ENCODE peak calls at places on chromosomes 13 and 19, in seven cellular contexts. One of them, this sample, is unnamed.

GRCh38 chr13:95509521-95510315 is 42.8 kb upstream of the CLDN10 start:
- DNase-seq in neural crest cell: no peak
- DNase-seq in lower leg skin: no peak
- DNase-seq in CD8-positive, alpha-beta memory T cell: no peak
- DNase-seq in occipital lobe: no peak
- DNase-seq in activated naive CD4-positive, alpha-beta T cell treated with anti-CD3 and anti-CD28 coated beads for 36 hours: no peak
- DNase-seq in mucosa of gallbladder: no peak
- DNase-seq in this sample: no peak

GRCh38 chr19:28213476-28214082 is 999.4 kb downstream of the UQCRFS1 start:
- DNase-seq in neural crest cell: no peak
- DNase-seq in lower leg skin: no peak
- DNase-seq in CD8-positive, alpha-beta memory T cell: no peak
- DNase-seq in occipital lobe: no peak
- DNase-seq in activated naive CD4-positive, alpha-beta T cell treated with anti-CD3 and anti-CD28 coated beads for 36 hours: no peak
- DNase-seq in mucosa of gallbladder: no peak
- DNase-seq in this sample: no peak

GRCh38 chr13:27794075-27794691 is 1.9 kb downstream of the GSX1 start:
- DNase-seq in neural crest cell: no peak
- DNase-seq in lower leg skin: no peak
- DNase-seq in CD8-positive, alpha-beta memory T cell: no peak
- DNase-seq in occipital lobe: no peak
- DNase-seq in activated naive CD4-positive, alpha-beta T cell treated with anti-CD3 and anti-CD28 coated beads for 36 hours: no peak
- DNase-seq in mucosa of gallbladder: no peak
- DNase-seq in this sample: no peak

GRCh38 chr19:16274466-16274865 is 50.2 kb upstream of the KLF2 start:
- DNase-seq in neural crest cell: no peak
- DNase-seq in lower leg skin: no peak
- DNase-seq in CD8-positive, alpha-beta memory T cell: no peak
- DNase-seq in occipital lobe: no peak
- DNase-seq in activated naive CD4-positive, alpha-beta T cell treated with anti-CD3 and anti-CD28 coated beads for 36 hours: no peak
- DNase-seq in mucosa of gallbladder: no peak
- DNase-seq in this sample: no peak

GRCh38 chr19:42634409-42635232 is 39.9 kb upstream of the CEACAM8 start:
- DNase-seq in neural crest cell: no peak
- DNase-seq in lower leg skin: no peak
- DNase-seq in CD8-positive, alpha-beta memory T cell: no peak
- DNase-seq in occipital lobe: no peak
- DNase-seq in activated naive CD4-positive, alpha-beta T cell treated with anti-CD3 and anti-CD28 coated beads for 36 hours: peak
- DNase-seq in mucosa of gallbladder: no peak
- DNase-seq in this sample: no peak

GRCh38 chr19:48963371-48964204 is 1.5 kb upstream of the FTL start:
- DNase-seq in neural crest cell: peak
- DNase-seq in lower leg skin: peak
- DNase-seq in CD8-positive, alpha-beta memory T cell: peak
- DNase-seq in occipital lobe: peak
- DNase-seq in activated naive CD4-positive, alpha-beta T cell treated with anti-CD3 and anti-CD28 coated beads for 36 hours: peak
- DNase-seq in mucosa of gallbladder: peak
- DNase-seq in this sample: no peak

GRCh38 chr19:31616031-31616430 is 266.8 kb upstream of the TSHZ3 start:
- DNase-seq in neural crest cell: no peak
- DNase-seq in lower leg skin: no peak
- DNase-seq in CD8-positive, alpha-beta memory T cell: no peak
- DNase-seq in occipital lobe: no peak
- DNase-seq in activated naive CD4-positive, alpha-beta T cell treated with anti-CD3 and anti-CD28 coated beads for 36 hours: no peak
- DNase-seq in mucosa of gallbladder: no peak
- DNase-seq in this sample: no peak

GRCh38 chr13:63909726-63910125 is 2494.1 kb upstream of the PCDH20 start:
- DNase-seq in neural crest cell: no peak
- DNase-seq in lower leg skin: no peak
- DNase-seq in CD8-positive, alpha-beta memory T cell: no peak
- DNase-seq in occipital lobe: no peak
- DNase-seq in activated naive CD4-positive, alpha-beta T cell treated with anti-CD3 and anti-CD28 coated beads for 36 hours: no peak
- DNase-seq in mucosa of gallbladder: no peak
- DNase-seq in this sample: no peak

This sample was measured in D721Med.